ENCODE peak calls at places on chromosomes 7 and 10, in six cellular contexts. One of them, this sample, is unnamed.

GRCh38 chr10:104054430-104054829 is 31.2 kb downstream of the COL17A1 start:
- DNase-seq in hepatic stellate cell: peak
- DNase-seq in astrocyte of the spinal cord: peak
- DNase-seq in NCI-H2171: no peak
- DNase-seq in activated CD4-positive, alpha-beta T cell treated with anti-CD3 and anti-CD28 coated beads for 36 hours: no peak
- DNase-seq in stimulated activated CD4-positive, alpha-beta T cell treated with anti-CD3 and anti-CD28 coated beads, Interleukin-2, amount 100 ng/mL, for 48 hours: no peak
- DNase-seq in this sample: peak

GRCh38 chr7:134865001-134865845 is 85.8 kb downstream of the CALD1 start:
- DNase-seq in hepatic stellate cell: no peak
- DNase-seq in stimulated activated CD4-positive, alpha-beta T cell treated with anti-CD3 and anti-CD28 coated beads, Interleukin-2, amount 100 ng/mL, for 48 hours: no peak
- DNase-seq in astrocyte of the spinal cord: peak
- DNase-seq in activated CD4-positive, alpha-beta T cell treated with anti-CD3 and anti-CD28 coated beads for 36 hours: peak
- DNase-seq in NCI-H2171: no peak
- DNase-seq in this sample: no peak

GRCh38 chr7:30430777-30431176 is 47.8 kb downstream of the NOD1 start:
- DNase-seq in NCI-H2171: no peak
- DNase-seq in activated CD4-positive, alpha-beta T cell treated with anti-CD3 and anti-CD28 coated beads for 36 hours: no peak
- DNase-seq in stimulated activated CD4-positive, alpha-beta T cell treated with anti-CD3 and anti-CD28 coated beads, Interleukin-2, amount 100 ng/mL, for 48 hours: no peak
- DNase-seq in astrocyte of the spinal cord: no peak
- DNase-seq in hepatic stellate cell: no peak
- DNase-seq in this sample: no peak

GRCh38 chr7:88328787-88329186 is 22.1 kb upstream of the STEAP4 start:
- DNase-seq in NCI-H2171: no peak
- DNase-seq in hepatic stellate cell: no peak
- DNase-seq in astrocyte of the spinal cord: no peak
- DNase-seq in activated CD4-positive, alpha-beta T cell treated with anti-CD3 and anti-CD28 coated beads for 36 hours: no peak
- DNase-seq in stimulated activated CD4-positive, alpha-beta T cell treated with anti-CD3 and anti-CD28 coated beads, Interleukin-2, amount 100 ng/mL, for 48 hours: no peak
- DNase-seq in this sample: no peak

GRCh38 chr10:45410807-45411606 is 37.0 kb downstream of the ALOX5 start:
- DNase-seq in NCI-H2171: no peak
- DNase-seq in activated CD4-positive, alpha-beta T cell treated with anti-CD3 and anti-CD28 coated beads for 36 hours: no peak
- DNase-seq in astrocyte of the spinal cord: no peak
- DNase-seq in hepatic stellate cell: no peak
- DNase-seq in stimulated activated CD4-positive, alpha-beta T cell treated with anti-CD3 and anti-CD28 coated beads, Interleukin-2, amount 100 ng/mL, for 48 hours: no peak
- DNase-seq in this sample: no peak

GRCh38 chr10:30445716-30446115 is 11.7 kb downstream of the MAP3K8 start:
- DNase-seq in stimulated activated CD4-positive, alpha-beta T cell treated with anti-CD3 and anti-CD28 coated beads, Interleukin-2, amount 100 ng/mL, for 48 hours: no peak
- DNase-seq in hepatic stellate cell: peak
- DNase-seq in NCI-H2171: no peak
- DNase-seq in activated CD4-positive, alpha-beta T cell treated with anti-CD3 and anti-CD28 coated beads for 36 hours: no peak
- DNase-seq in astrocyte of the spinal cord: peak
- DNase-seq in this sample: no peak

GRCh38 chr7:3301831-3302618 is 973 bp downstream of the SDK1 start:
- DNase-seq in hepatic stellate cell: peak
- DNase-seq in astrocyte of the spinal cord: peak
- DNase-seq in stimulated activated CD4-positive, alpha-beta T cell treated with anti-CD3 and anti-CD28 coated beads, Interleukin-2, amount 100 ng/mL, for 48 hours: no peak
- DNase-seq in activated CD4-positive, alpha-beta T cell treated with anti-CD3 and anti-CD28 coated beads for 36 hours: peak
- DNase-seq in NCI-H2171: peak
- DNase-seq in this sample: peak

GRCh38 chr10:11081413-11081812 is 63.7 kb downstream of the CELF2 start:
- DNase-seq in astrocyte of the spinal cord: no peak
- DNase-seq in stimulated activated CD4-positive, alpha-beta T cell treated with anti-CD3 and anti-CD28 coated beads, Interleukin-2, amount 100 ng/mL, for 48 hours: no peak
- DNase-seq in NCI-H2171: no peak
- DNase-seq in hepatic stellate cell: no peak
- DNase-seq in activated CD4-positive, alpha-beta T cell treated with anti-CD3 and anti-CD28 coated beads for 36 hours: no peak
- DNase-seq in this sample: no peak

GRCh38 chr10:13693783-13694450 is 107.2 kb downstream of the PRPF18 start:
- DNase-seq in stimulated activated CD4-positive, alpha-beta T cell treated with anti-CD3 and anti-CD28 coated beads, Interleukin-2, amount 100 ng/mL, for 48 hours: no peak
- DNase-seq in activated CD4-positive, alpha-beta T cell treated with anti-CD3 and anti-CD28 coated beads for 36 hours: no peak
- DNase-seq in hepatic stellate cell: no peak
- DNase-seq in NCI-H2171: no peak
- DNase-seq in astrocyte of the spinal cord: no peak
- DNase-seq in this sample: no peak

GRCh38 chr7:122883049-122883670 is 3.1 kb downstream of the CADPS2 start:
- DNase-seq in stimulated activated CD4-positive, alpha-beta T cell treated with anti-CD3 and anti-CD28 coated beads, Interleukin-2, amount 100 ng/mL, for 48 hours: no peak
- DNase-seq in hepatic stellate cell: no peak
- DNase-seq in NCI-H2171: no peak
- DNase-seq in activated CD4-positive, alpha-beta T cell treated with anti-CD3 and anti-CD28 coated beads for 36 hours: no peak
- DNase-seq in astrocyte of the spinal cord: no peak
- DNase-seq in this sample: no peak

GRCh38 chr7:159142204-159142603 is 2.5 kb downstream of the VIPR2 start:
- DNase-seq in astrocyte of the spinal cord: no peak
- DNase-seq in hepatic stellate cell: no peak
- DNase-seq in activated CD4-positive, alpha-beta T cell treated with anti-CD3 and anti-CD28 coated beads for 36 hours: no peak
- DNase-seq in stimulated activated CD4-positive, alpha-beta T cell treated with anti-CD3 and anti-CD28 coated beads, Interleukin-2, amount 100 ng/mL, for 48 hours: no peak
- DNase-seq in NCI-H2171: no peak
- DNase-seq in this sample: no peak

GRCh38 chr7:56175784-56176183 is 59.6 kb upstream of the NUPR2 start:
- DNase-seq in astrocyte of the spinal cord: no peak
- DNase-seq in hepatic stellate cell: no peak
- DNase-seq in activated CD4-positive, alpha-beta T cell treated with anti-CD3 and anti-CD28 coated beads for 36 hours: no peak
- DNase-seq in NCI-H2171: no peak
- DNase-seq in stimulated activated CD4-positive, alpha-beta T cell treated with anti-CD3 and anti-CD28 coated beads, Interleukin-2, amount 100 ng/mL, for 48 hours: no peak
- DNase-seq in this sample: no peak

GRCh38 chr10:67621834-67622233 is 74.2 kb downstream of the CTNNA3 start:
- DNase-seq in activated CD4-positive, alpha-beta T cell treated with anti-CD3 and anti-CD28 coated beads for 36 hours: no peak
- DNase-seq in astrocyte of the spinal cord: no peak
- DNase-seq in hepatic stellate cell: no peak
- DNase-seq in stimulated activated CD4-positive, alpha-beta T cell treated with anti-CD3 and anti-CD28 coated beads, Interleukin-2, amount 100 ng/mL, for 48 hours: no peak
- DNase-seq in NCI-H2171: no peak
- DNase-seq in this sample: no peak

GRCh38 chr10:122780391-122780790 is 65.3 kb downstream of the CUZD1 start:
- DNase-seq in astrocyte of the spinal cord: peak
- DNase-seq in NCI-H2171: no peak
- DNase-seq in stimulated activated CD4-positive, alpha-beta T cell treated with anti-CD3 and anti-CD28 coated beads, Interleukin-2, amount 100 ng/mL, for 48 hours: no peak
- DNase-seq in hepatic stellate cell: no peak
- DNase-seq in activated CD4-positive, alpha-beta T cell treated with anti-CD3 and anti-CD28 coated beads for 36 hours: no peak
- DNase-seq in this sample: peak

GRCh38 chr7:24665564-24666294 is 91.5 kb downstream of the GSDME start:
- DNase-seq in stimulated activated CD4-positive, alpha-beta T cell treated with anti-CD3 and anti-CD28 coated beads, Interleukin-2, amount 100 ng/mL, for 48 hours: peak
- DNase-seq in NCI-H2171: no peak
- DNase-seq in activated CD4-positive, alpha-beta T cell treated with anti-CD3 and anti-CD28 coated beads for 36 hours: peak
- DNase-seq in hepatic stellate cell: peak
- DNase-seq in astrocyte of the spinal cord: peak
- DNase-seq in this sample: no peak

GRCh38 chr7:21617916-21618390 is 75.1 kb downstream of the DNAH11 start:
- DNase-seq in hepatic stellate cell: peak
- DNase-seq in activated CD4-positive, alpha-beta T cell treated with anti-CD3 and anti-CD28 coated beads for 36 hours: no peak
- DNase-seq in NCI-H2171: no peak
- DNase-seq in stimulated activated CD4-positive, alpha-beta T cell treated with anti-CD3 and anti-CD28 coated beads, Interleukin-2, amount 100 ng/mL, for 48 hours: no peak
- DNase-seq in astrocyte of the spinal cord: peak
- DNase-seq in this sample: peak

GRCh38 chr7:136883046-136883445 is 14.6 kb downstream of the CHRM2 start:
- DNase-seq in NCI-H2171: no peak
- DNase-seq in activated CD4-positive, alpha-beta T cell treated with anti-CD3 and anti-CD28 coated beads for 36 hours: no peak
- DNase-seq in stimulated activated CD4-positive, alpha-beta T cell treated with anti-CD3 and anti-CD28 coated beads, Interleukin-2, amount 100 ng/mL, for 48 hours: no peak
- DNase-seq in astrocyte of the spinal cord: peak
- DNase-seq in hepatic stellate cell: no peak
- DNase-seq in this sample: no peak

GRCh38 chr7:156168434-156168833 is 356.2 kb upstream of the SHH start:
- DNase-seq in astrocyte of the spinal cord: no peak
- DNase-seq in stimulated activated CD4-positive, alpha-beta T cell treated with anti-CD3 and anti-CD28 coated beads, Interleukin-2, amount 100 ng/mL, for 48 hours: no peak
- DNase-seq in activated CD4-positive, alpha-beta T cell treated with anti-CD3 and anti-CD28 coated beads for 36 hours: no peak
- DNase-seq in NCI-H2171: no peak
- DNase-seq in hepatic stellate cell: no peak
- DNase-seq in this sample: no peak

GRCh38 chr10:29392376-29393021 is 103.6 kb downstream of the LYZL1 start:
- DNase-seq in astrocyte of the spinal cord: peak
- DNase-seq in hepatic stellate cell: peak
- DNase-seq in stimulated activated CD4-positive, alpha-beta T cell treated with anti-CD3 and anti-CD28 coated beads, Interleukin-2, amount 100 ng/mL, for 48 hours: peak
- DNase-seq in activated CD4-positive, alpha-beta T cell treated with anti-CD3 and anti-CD28 coated beads for 36 hours: peak
- DNase-seq in NCI-H2171: no peak
- DNase-seq in this sample: no peak

GRCh38 chr7:2978403-2978802 is 65.3 kb downstream of the CARD11 start:
- DNase-seq in hepatic stellate cell: no peak
- DNase-seq in stimulated activated CD4-positive, alpha-beta T cell treated with anti-CD3 and anti-CD28 coated beads, Interleukin-2, amount 100 ng/mL, for 48 hours: peak
- DNase-seq in NCI-H2171: no peak
- DNase-seq in astrocyte of the spinal cord: no peak
- DNase-seq in activated CD4-positive, alpha-beta T cell treated with anti-CD3 and anti-CD28 coated beads for 36 hours: peak
- DNase-seq in this sample: no peak

GRCh38 chr10:86413046-86413728 is 46.6 kb upstream of the GRID1 start:
- DNase-seq in hepatic stellate cell: no peak
- DNase-seq in astrocyte of the spinal cord: peak
- DNase-seq in stimulated activated CD4-positive, alpha-beta T cell treated with anti-CD3 and anti-CD28 coated beads, Interleukin-2, amount 100 ng/mL, for 48 hours: no peak
- DNase-seq in activated CD4-positive, alpha-beta T cell treated with anti-CD3 and anti-CD28 coated beads for 36 hours: peak
- DNase-seq in NCI-H2171: no peak
- DNase-seq in this sample: no peak

GRCh38 chr7:147937428-147937827 is 653.1 kb upstream of the C7orf33 start:
- DNase-seq in NCI-H2171: no peak
- DNase-seq in stimulated activated CD4-positive, alpha-beta T cell treated with anti-CD3 and anti-CD28 coated beads, Interleukin-2, amount 100 ng/mL, for 48 hours: no peak
- DNase-seq in activated CD4-positive, alpha-beta T cell treated with anti-CD3 and anti-CD28 coated beads for 36 hours: no peak
- DNase-seq in astrocyte of the spinal cord: no peak
- DNase-seq in hepatic stellate cell: no peak
- DNase-seq in this sample: no peak

GRCh38 chr10:125080984-125081383 is 79.4 kb downstream of the CTBP2 start:
- DNase-seq in activated CD4-positive, alpha-beta T cell treated with anti-CD3 and anti-CD28 coated beads for 36 hours: no peak
- DNase-seq in hepatic stellate cell: no peak
- DNase-seq in stimulated activated CD4-positive, alpha-beta T cell treated with anti-CD3 and anti-CD28 coated beads, Interleukin-2, amount 100 ng/mL, for 48 hours: no peak
- DNase-seq in NCI-H2171: no peak
- DNase-seq in astrocyte of the spinal cord: no peak
- DNase-seq in this sample: no peak

GRCh38 chr10:6579904-6580278 is at the start of gene PRKCQ:
- DNase-seq in hepatic stellate cell: no peak
- DNase-seq in stimulated activated CD4-positive, alpha-beta T cell treated with anti-CD3 and anti-CD28 coated beads, Interleukin-2, amount 100 ng/mL, for 48 hours: no peak
- DNase-seq in astrocyte of the spinal cord: peak
- DNase-seq in activated CD4-positive, alpha-beta T cell treated with anti-CD3 and anti-CD28 coated beads for 36 hours: no peak
- DNase-seq in NCI-H2171: no peak
- DNase-seq in this sample: peak

GRCh38 chr7:27031289-27032172 is 64.3 kb downstream of the HOXA1 start:
- DNase-seq in astrocyte of the spinal cord: peak
- DNase-seq in stimulated activated CD4-positive, alpha-beta T cell treated with anti-CD3 and anti-CD28 coated beads, Interleukin-2, amount 100 ng/mL, for 48 hours: no peak
- DNase-seq in NCI-H2171: no peak
- DNase-seq in hepatic stellate cell: peak
- DNase-seq in activated CD4-positive, alpha-beta T cell treated with anti-CD3 and anti-CD28 coated beads for 36 hours: no peak
- DNase-seq in this sample: no peak

GRCh38 chr7:106901870-106902441 is 36.9 kb downstream of the PIK3CG start:
- DNase-seq in activated CD4-positive, alpha-beta T cell treated with anti-CD3 and anti-CD28 coated beads for 36 hours: no peak
- DNase-seq in stimulated activated CD4-positive, alpha-beta T cell treated with anti-CD3 and anti-CD28 coated beads, Interleukin-2, amount 100 ng/mL, for 48 hours: no peak
- DNase-seq in astrocyte of the spinal cord: no peak
- DNase-seq in hepatic stellate cell: no peak
- DNase-seq in NCI-H2171: no peak
- DNase-seq in this sample: no peak

GRCh38 chr10:101857802-101858476 is 14.3 kb upstream of the KCNIP2 start:
- DNase-seq in activated CD4-positive, alpha-beta T cell treated with anti-CD3 and anti-CD28 coated beads for 36 hours: no peak
- DNase-seq in hepatic stellate cell: no peak
- DNase-seq in NCI-H2171: no peak
- DNase-seq in astrocyte of the spinal cord: no peak
- DNase-seq in stimulated activated CD4-positive, alpha-beta T cell treated with anti-CD3 and anti-CD28 coated beads, Interleukin-2, amount 100 ng/mL, for 48 hours: no peak
- DNase-seq in this sample: no peak

GRCh38 chr10:33139191-33139646 is 181.2 kb upstream of the ITGB1 start:
- DNase-seq in activated CD4-positive, alpha-beta T cell treated with anti-CD3 and anti-CD28 coated beads for 36 hours: peak
- DNase-seq in astrocyte of the spinal cord: no peak
- DNase-seq in stimulated activated CD4-positive, alpha-beta T cell treated with anti-CD3 and anti-CD28 coated beads, Interleukin-2, amount 100 ng/mL, for 48 hours: peak
- DNase-seq in NCI-H2171: no peak
- DNase-seq in hepatic stellate cell: no peak
- DNase-seq in this sample: no peak

GRCh38 chr10:93820434-93820833 is 62.7 kb downstream of the LGI1 start:
- DNase-seq in stimulated activated CD4-positive, alpha-beta T cell treated with anti-CD3 and anti-CD28 coated beads, Interleukin-2, amount 100 ng/mL, for 48 hours: no peak
- DNase-seq in hepatic stellate cell: no peak
- DNase-seq in activated CD4-positive, alpha-beta T cell treated with anti-CD3 and anti-CD28 coated beads for 36 hours: no peak
- DNase-seq in astrocyte of the spinal cord: no peak
- DNase-seq in NCI-H2171: no peak
- DNase-seq in this sample: no peak

GRCh38 chr7:78074713-78075112 is 276.1 kb downstream of the PHTF2 start:
- DNase-seq in astrocyte of the spinal cord: no peak
- DNase-seq in NCI-H2171: no peak
- DNase-seq in stimulated activated CD4-positive, alpha-beta T cell treated with anti-CD3 and anti-CD28 coated beads, Interleukin-2, amount 100 ng/mL, for 48 hours: no peak
- DNase-seq in activated CD4-positive, alpha-beta T cell treated with anti-CD3 and anti-CD28 coated beads for 36 hours: no peak
- DNase-seq in hepatic stellate cell: no peak
- DNase-seq in this sample: no peak

GRCh38 chr7:157707983-157708720 is 371.3 kb downstream of the DNAJB6 start:
- DNase-seq in stimulated activated CD4-positive, alpha-beta T cell treated with anti-CD3 and anti-CD28 coated beads, Interleukin-2, amount 100 ng/mL, for 48 hours: no peak
- DNase-seq in astrocyte of the spinal cord: no peak
- DNase-seq in NCI-H2171: no peak
- DNase-seq in activated CD4-positive, alpha-beta T cell treated with anti-CD3 and anti-CD28 coated beads for 36 hours: no peak
- DNase-seq in hepatic stellate cell: no peak
- DNase-seq in this sample: no peak

GRCh38 chr10:86958831-86959736 is 685 bp downstream of the SNCG start:
- DNase-seq in astrocyte of the spinal cord: peak
- DNase-seq in NCI-H2171: no peak
- DNase-seq in hepatic stellate cell: peak
- DNase-seq in stimulated activated CD4-positive, alpha-beta T cell treated with anti-CD3 and anti-CD28 coated beads, Interleukin-2, amount 100 ng/mL, for 48 hours: no peak
- DNase-seq in activated CD4-positive, alpha-beta T cell treated with anti-CD3 and anti-CD28 coated beads for 36 hours: peak
- DNase-seq in this sample: no peak

GRCh38 chr10:70966848-70967553 is 78.6 kb upstream of the PCBD1 start:
- DNase-seq in stimulated activated CD4-positive, alpha-beta T cell treated with anti-CD3 and anti-CD28 coated beads, Interleukin-2, amount 100 ng/mL, for 48 hours: no peak
- DNase-seq in astrocyte of the spinal cord: no peak
- DNase-seq in NCI-H2171: no peak
- DNase-seq in activated CD4-positive, alpha-beta T cell treated with anti-CD3 and anti-CD28 coated beads for 36 hours: no peak
- DNase-seq in hepatic stellate cell: no peak
- DNase-seq in this sample: no peak